ENCODE peak calls at places on chromosomes 3 and 15, in ten cellular contexts. X is astrocyte, Q is PC-3, O is neural progenitor cell, E is H9, A is keratinocyte, V is endothelial cell of umbilical vein, G is MM.1S, H is GM23248, Z is mammary epithelial cell. N is an unnamed sample.

GRCh38 chr3:177836671-177837070 is 639.4 kb upstream of the TBL1XR1 start:
- DNase-seq in X (peak), Q (peak), O (no peak), E (no peak), A (no peak), V (no peak), G (no peak), H (peak), Z (peak), N (no peak)

GRCh38 chr3:40911928-40912327 is 287.4 kb upstream of the CTNNB1 start:
- DNase-seq in X (no peak), Q (no peak), O (no peak), E (no peak), A (no peak), V (no peak), G (no peak), H (no peak), Z (no peak), N (no peak)

GRCh38 chr3:121252676-121253075 is 293.1 kb downstream of the POLQ start:
- DNase-seq in X (no peak), Q (no peak), O (no peak), E (no peak), A (no peak), V (no peak), G (no peak), H (no peak), Z (no peak), N (no peak)

GRCh38 chr3:94081880-94082279 is 19.0 kb downstream of the NSUN3 start:
- DNase-seq in X (no peak), Q (no peak), O (no peak), E (no peak), A (no peak), V (no peak), G (no peak), H (no peak), Z (no peak), N (no peak)

GRCh38 chr3:64355473-64355872 is 130.2 kb upstream of the PRICKLE2 start:
- DNase-seq in X (peak), Q (peak), O (peak), E (no peak), A (no peak), V (peak), G (no peak), H (peak), Z (peak), N (no peak)

GRCh38 chr15:85581495-85581894 is 201.1 kb downstream of the AKAP13 start:
- DNase-seq in X (no peak), Q (no peak), O (no peak), E (no peak), A (no peak), V (no peak), G (no peak), H (no peak), Z (no peak), N (no peak)

GRCh38 chr3:108053025-108053424 is 37.8 kb downstream of the CD47 start:
- DNase-seq in X (no peak), Q (peak), O (no peak), E (no peak), A (no peak), V (no peak), G (no peak), H (no peak), Z (peak), N (no peak)

GRCh38 chr3:189664311-189664710 is 33.1 kb downstream of the TP63 start:
- DNase-seq in X (peak), Q (peak), O (no peak), E (no peak), A (no peak), V (peak), G (no peak), H (peak), Z (peak), N (peak)

GRCh38 chr3:108381531-108381930 is 85.2 kb downstream of the HHLA2 start:
- DNase-seq in X (no peak), Q (no peak), O (no peak), E (no peak), A (no peak), V (no peak), G (no peak), H (no peak), Z (no peak), N (no peak)

GRCh38 chr3:69385723-69386483 is at the start of gene FRMD4B:
- DNase-seq in X (peak), Q (peak), O (peak), E (peak), A (no peak), V (peak), G (no peak), H (peak), Z (peak), N (peak)

GRCh38 chr3:118488751-118489150 is 545.9 kb downstream of the IGSF11 start:
- DNase-seq in X (no peak), Q (no peak), O (no peak), E (no peak), A (no peak), V (no peak), G (no peak), H (no peak), Z (peak), N (no peak)

GRCh38 chr3:197511130-197511529 is 44.6 kb downstream of the BDH1 start:
- DNase-seq in X (peak), Q (peak), O (no peak), E (no peak), A (no peak), V (no peak), G (no peak), H (peak), Z (peak), N (no peak)

DNA sequence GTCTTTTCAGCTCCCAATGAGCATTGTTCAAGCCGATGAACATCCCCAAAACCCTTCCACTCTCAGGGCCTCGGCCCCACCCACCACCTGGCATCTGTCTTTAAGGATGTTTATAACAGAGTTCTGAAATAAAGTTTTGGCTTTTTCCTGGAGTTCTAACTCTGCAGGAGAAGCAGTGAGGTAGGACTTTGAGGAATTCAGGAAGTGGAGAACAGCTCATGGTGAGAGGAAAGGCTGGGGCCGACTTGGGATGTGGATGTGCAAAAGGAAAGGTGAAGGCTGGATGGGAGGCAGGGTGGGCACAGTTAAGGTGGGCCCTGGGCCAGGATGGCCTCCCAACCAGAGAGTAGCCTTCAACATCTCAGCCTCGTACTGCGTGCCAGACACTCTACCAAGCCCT is 28.3 kb downstream of the LIPC start:
- DNase-seq in X (no peak), Q (no peak), O (no peak), E (no peak), A (no peak), V (no peak), G (no peak), H (no peak), Z (no peak), N (no peak)
- H3K9ac ChIP-seq in X (no peak), Q (peak), O (no peak), E (no peak), A (no peak), V (no peak), G (no peak), H (no peak), Z (no peak), N (no peak)

DNA sequence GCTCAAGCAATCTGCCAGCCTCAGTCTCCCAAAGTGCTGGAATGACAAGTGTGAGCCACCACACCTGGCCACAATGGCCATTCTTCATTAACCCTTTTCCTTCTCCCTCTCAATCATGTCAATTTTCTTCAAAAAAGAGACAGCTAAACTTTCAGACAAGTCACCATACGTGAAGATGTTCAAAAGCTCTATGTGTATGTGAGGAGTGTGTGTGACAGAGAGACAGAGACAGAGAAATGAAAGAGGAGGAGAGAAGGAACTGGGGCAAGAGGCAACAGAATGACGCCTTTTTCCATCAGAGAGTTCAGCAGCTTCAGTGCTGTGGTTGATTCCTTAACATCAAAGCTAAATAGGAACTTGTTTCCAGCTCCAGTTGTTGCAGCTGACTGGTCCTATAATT is 27.4 kb downstream of the OSBPL10 start:
- DNase-seq in X (no peak), Q (no peak), O (no peak), E (no peak), A (no peak), V (no peak), G (no peak), H (no peak), Z (no peak), N (no peak)
- H3K9ac ChIP-seq in X (no peak), Q (no peak), O (no peak), E (no peak), A (no peak), V (no peak), G (no peak), H (no peak), Z (no peak), N (no peak)

GRCh38 chr15:52111517-52112202 is 915 bp downstream of the BCL2L10 start:
- DNase-seq in X (no peak), Q (no peak), O (no peak), E (no peak), A (no peak), V (no peak), G (no peak), H (no peak), Z (no peak), N (no peak)
- H3K9ac ChIP-seq in X (no peak), Q (peak), O (no peak), E (no peak), A (peak), V (no peak), G (no peak), H (no peak), Z (no peak), N (no peak)

DNA sequence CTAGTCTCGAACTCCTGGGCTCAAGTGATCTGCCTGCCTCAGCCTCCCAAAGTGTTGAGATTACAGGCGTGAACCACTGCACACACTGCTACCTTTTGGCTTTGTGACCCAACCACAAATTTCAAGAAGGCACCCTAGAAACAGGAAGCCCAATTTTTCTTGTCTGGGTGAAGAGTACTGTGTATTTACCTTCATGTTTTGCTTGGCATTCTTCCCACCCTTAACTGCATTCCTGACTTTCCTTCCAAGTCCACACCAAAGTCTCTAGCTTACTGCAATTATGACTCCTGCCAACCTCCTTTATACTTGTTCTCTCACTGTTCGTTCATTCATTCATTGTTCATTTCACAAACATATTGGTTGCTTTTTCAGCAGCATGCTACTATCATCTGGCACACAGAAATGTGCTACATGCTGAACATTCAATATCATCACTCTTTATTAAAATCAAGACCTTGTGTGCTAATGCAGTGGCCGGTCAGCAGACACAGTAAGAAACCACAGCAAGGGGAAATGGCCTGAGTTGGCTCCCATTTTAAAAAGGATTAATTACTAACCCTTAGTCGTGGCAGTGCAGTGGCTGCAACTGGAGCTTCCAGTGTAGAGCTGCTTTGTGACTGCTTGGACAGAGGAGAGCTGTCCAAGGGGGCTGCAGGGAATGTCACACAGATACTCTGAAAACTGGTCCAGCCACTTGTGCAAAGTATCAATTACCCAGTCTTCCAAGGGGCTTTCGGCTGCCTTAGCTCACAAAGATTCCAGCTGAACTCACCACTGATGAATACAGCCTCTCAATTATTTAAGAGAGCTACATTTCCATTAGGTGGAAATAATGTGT is 94.0 kb downstream of the ETFA start:
- DNase-seq in X (peak), Q (peak), O (no peak), E (no peak), A (no peak), V (peak), G (no peak), H (peak), Z (peak), N (no peak)
- H3K9ac ChIP-seq in X (no peak), Q (no peak), O (no peak), E (no peak), A (no peak), V (no peak), G (no peak), H (no peak), Z (no peak), N (no peak)

DNA sequence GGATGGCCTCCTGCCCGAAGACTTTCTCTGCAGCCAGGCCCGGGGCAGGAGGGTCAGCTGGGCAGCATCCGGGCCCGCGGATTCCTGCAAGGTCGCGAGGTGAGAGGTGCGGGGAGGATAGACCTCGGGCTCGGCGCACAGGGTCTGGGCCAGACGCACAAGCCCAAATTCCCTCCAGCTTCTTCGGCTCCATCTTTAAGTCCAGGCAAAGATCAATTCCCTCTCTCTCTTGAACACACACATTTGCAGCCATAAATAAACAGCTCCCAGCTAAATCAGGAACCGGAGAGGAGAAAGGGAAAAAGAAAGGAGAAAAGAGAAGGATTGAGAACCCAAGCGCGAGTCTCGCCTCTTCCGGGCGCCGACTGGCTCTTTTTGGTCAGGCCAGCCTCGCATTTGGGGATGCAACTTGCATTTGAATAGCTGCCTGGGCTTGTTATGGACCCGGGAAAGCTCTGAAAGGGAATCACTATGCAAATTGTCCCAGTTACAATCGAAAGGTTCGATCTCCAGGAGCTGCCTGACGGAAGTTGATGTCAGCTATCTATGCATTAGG is 14.5 kb upstream of the ONECUT1 start:
- DNase-seq in X (no peak), Q (no peak), O (peak), E (peak), A (no peak), V (no peak), G (no peak), H (peak), Z (no peak), N (peak)
- H3K9ac ChIP-seq in X (no peak), Q (no peak), O (no peak), E (peak), A (no peak), V (no peak), G (no peak), H (no peak), Z (no peak), N (peak)

DNA sequence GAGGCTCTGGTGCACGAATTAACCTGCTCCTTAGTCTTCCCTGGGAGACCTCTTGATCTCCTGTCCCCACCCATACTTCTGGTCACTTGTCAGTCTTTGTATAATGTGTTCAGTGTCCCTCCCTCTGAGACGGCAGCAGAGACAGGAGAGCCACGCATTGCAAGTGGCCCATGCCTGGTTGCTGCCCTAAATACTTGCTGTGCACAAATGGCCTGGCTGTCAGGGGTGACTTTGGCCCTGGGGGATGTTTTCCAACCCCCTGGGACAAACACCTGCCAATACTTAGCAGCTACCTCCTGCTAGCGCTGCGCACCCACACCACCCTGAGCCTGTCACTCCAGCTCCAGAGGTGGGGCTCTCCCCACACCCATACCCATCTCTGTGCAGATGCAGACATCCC is 17.2 kb downstream of the KLF13 start:
- DNase-seq in X (no peak), Q (no peak), O (no peak), E (no peak), A (no peak), V (no peak), G (no peak), H (no peak), Z (no peak), N (no peak)
- H3K9ac ChIP-seq in X (no peak), Q (no peak), O (no peak), E (no peak), A (no peak), V (no peak), G (peak), H (no peak), Z (no peak), N (no peak)

GRCh38 chr3:58062469-58062868 is 54.2 kb downstream of the FLNB start:
- DNase-seq in X (no peak), Q (no peak), O (peak), E (no peak), A (no peak), V (no peak), G (no peak), H (peak), Z (no peak), N (no peak)

GRCh38 chr3:58059349-58060321 is 51.4 kb downstream of the FLNB start:
- DNase-seq in X (peak), Q (no peak), O (no peak), E (no peak), A (no peak), V (peak), G (no peak), H (peak), Z (no peak), N (peak)

GRCh38 chr3:58055309-58055708 is 47.1 kb downstream of the FLNB start:
- DNase-seq in X (peak), Q (no peak), O (no peak), E (no peak), A (no peak), V (no peak), G (no peak), H (no peak), Z (no peak), N (no peak)

GRCh38 chr3:58054652-58055051 is 46.4 kb downstream of the FLNB start:
- DNase-seq in X (no peak), Q (no peak), O (no peak), E (no peak), A (no peak), V (no peak), G (no peak), H (no peak), Z (no peak), N (no peak)

DNA sequence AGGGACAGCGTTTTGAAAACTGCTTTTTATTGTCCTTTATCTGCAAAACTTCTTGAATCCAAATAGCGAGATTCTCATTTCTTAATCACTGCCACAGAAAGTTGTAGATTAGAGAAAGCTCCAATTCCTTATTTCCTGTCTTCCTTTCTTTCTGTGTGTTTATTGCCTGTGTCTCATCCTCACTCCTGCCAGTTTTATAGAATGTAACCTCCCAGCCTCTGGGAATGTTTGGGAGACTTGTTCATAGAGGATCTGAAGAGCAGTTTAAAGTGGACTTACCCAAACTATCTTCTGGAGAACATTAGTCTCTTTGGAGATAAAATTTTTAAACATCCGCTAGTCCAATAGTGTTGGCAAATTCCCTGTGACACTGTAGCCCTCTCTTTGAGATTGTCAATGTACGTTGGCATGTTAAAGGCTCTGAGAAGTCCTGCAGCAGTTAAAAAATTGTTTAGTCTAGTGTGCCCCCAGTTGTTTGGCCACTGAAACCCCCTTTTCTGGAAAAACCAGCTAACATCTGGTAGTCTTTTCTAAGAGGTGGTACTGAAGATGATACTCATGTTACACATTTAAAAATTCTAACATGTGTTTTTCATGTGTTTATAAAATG is 50.5 kb downstream of the FLNB start:
- DNase-seq in X (peak), Q (peak), O (no peak), E (no peak), A (no peak), V (no peak), G (no peak), H (peak), Z (no peak), N (no peak)
- H3K9ac ChIP-seq in X (peak), Q (no peak), O (no peak), E (no peak), A (no peak), V (peak), G (no peak), H (peak), Z (no peak), N (no peak)

GRCh38 chr15:31341501-31342195 is 15.0 kb downstream of the KLF13 start:
- DNase-seq in X (no peak), Q (no peak), O (no peak), E (no peak), A (no peak), V (no peak), G (no peak), H (no peak), Z (peak), N (no peak)
- H3K9ac ChIP-seq in X (no peak), Q (no peak), O (no peak), E (no peak), A (no peak), V (no peak), G (no peak), H (no peak), Z (no peak), N (no peak)

GRCh38 chr15:74955017-74955416 is 1.6 kb downstream of the RPP25 start:
- DNase-seq in X (no peak), Q (no peak), O (no peak), E (no peak), A (no peak), V (no peak), G (no peak), H (no peak), Z (no peak), N (no peak)

GRCh38 chr15:74957301-74958035 is 896 bp upstream of the RPP25 start:
- DNase-seq in X (no peak), Q (no peak), O (peak), E (peak), A (no peak), V (no peak), G (no peak), H (peak), Z (no peak), N (no peak)

GRCh38 chr15:74956648-74957300 is at the start of gene RPP25:
- DNase-seq in X (peak), Q (peak), O (peak), E (peak), A (no peak), V (peak), G (peak), H (peak), Z (peak), N (peak)

GRCh38 chr15:74954515-74954914 is 2.1 kb downstream of the RPP25 start:
- DNase-seq in X (peak), Q (no peak), O (peak), E (no peak), A (no peak), V (peak), G (no peak), H (peak), Z (no peak), N (peak)

GRCh38 chr15:74955796-74956647 is 550 bp downstream of the RPP25 start:
- DNase-seq in X (peak), Q (no peak), O (peak), E (peak), A (no peak), V (peak), G (peak), H (peak), Z (no peak), N (peak)
- H3K9ac ChIP-seq in X (no peak), Q (peak), O (no peak), E (peak), A (peak), V (peak), G (peak), H (peak), Z (no peak), N (peak)